ENCODE peak calls at places on chromosomes 12 and 14, in four cellular contexts. One of them, this sample, is unnamed.

GRCh38 chr14:95044463-95045254 is 112.7 kb downstream of the DICER1 start:
- DNase-seq in uterus: no peak
- DNase-seq in HCT116: no peak
- DNase-seq in endothelial cell of umbilical vein: no peak
- DNase-seq in this sample: no peak

GRCh38 chr14:88346048-88346639 is 23.1 kb upstream of the KCNK10 start:
- DNase-seq in endothelial cell of umbilical vein: no peak
- DNase-seq in HCT116: no peak
- DNase-seq in uterus: no peak
- DNase-seq in this sample: no peak

GRCh38 chr12:109113661-109114321 is 2.6 kb upstream of the ACACB start:
- DNase-seq in endothelial cell of umbilical vein: no peak
- DNase-seq in HCT116: no peak
- DNase-seq in uterus: no peak
- DNase-seq in this sample: no peak

GRCh38 chr12:2149091-2149490 is 96.3 kb downstream of the CACNA1C start:
- DNase-seq in endothelial cell of umbilical vein: no peak
- DNase-seq in HCT116: no peak
- DNase-seq in uterus: no peak
- DNase-seq in this sample: no peak

GRCh38 chr14:20477211-20477876 is 8.1 kb downstream of the PNP start:
- DNase-seq in endothelial cell of umbilical vein: peak; percentile 69
- DNase-seq in uterus: no peak
- DNase-seq in HCT116: no peak
- DNase-seq in this sample: peak; percentile 95

GRCh38 chr14:101956179-101956885 is 8.0 kb upstream of the DYNC1H1 start:
- DNase-seq in endothelial cell of umbilical vein: no peak
- DNase-seq in uterus: no peak
- DNase-seq in HCT116: no peak
- DNase-seq in this sample: no peak

GRCh38 chr12:2680676-2681039 is 114.1 kb upstream of the FKBP4 start:
- DNase-seq in uterus: no peak
- DNase-seq in endothelial cell of umbilical vein: no peak
- DNase-seq in HCT116: no peak
- DNase-seq in this sample: no peak

GRCh38 chr12:107891967-107892366 is 117.5 kb downstream of the ASCL4 start:
- DNase-seq in endothelial cell of umbilical vein: peak; percentile 14
- DNase-seq in HCT116: no peak
- DNase-seq in uterus: no peak
- DNase-seq in this sample: peak; percentile 35

GRCh38 chr14:89845346-89845745 is 109.2 kb downstream of the EFCAB11 start:
- DNase-seq in endothelial cell of umbilical vein: no peak
- DNase-seq in HCT116: no peak
- DNase-seq in uterus: no peak
- DNase-seq in this sample: no peak

GRCh38 chr12:89645434-89645833 is 63.2 kb downstream of the ATP2B1 start:
- DNase-seq in endothelial cell of umbilical vein: no peak
- DNase-seq in HCT116: no peak
- DNase-seq in uterus: no peak
- DNase-seq in this sample: no peak

GRCh38 chr12:116136340-116136739 is 141.2 kb downstream of the MED13L start:
- DNase-seq in uterus: no peak
- DNase-seq in endothelial cell of umbilical vein: peak; percentile 80
- DNase-seq in HCT116: no peak
- DNase-seq in this sample: no peak

GRCh38 chr12:27451416-27451815 is 4.9 kb downstream of the SMCO2 start:
- DNase-seq in uterus: no peak
- DNase-seq in endothelial cell of umbilical vein: no peak
- DNase-seq in HCT116: no peak
- DNase-seq in this sample: no peak

GRCh38 chr12:100574262-100575074 is 984 bp downstream of the GAS2L3 start:
- DNase-seq in HCT116: no peak
- DNase-seq in endothelial cell of umbilical vein: no peak
- DNase-seq in uterus: no peak
- DNase-seq in this sample: peak; percentile 32

GRCh38 chr12:75735853-75736252 is 224.4 kb upstream of the KRR1 start:
- DNase-seq in HCT116: no peak
- DNase-seq in uterus: no peak
- DNase-seq in endothelial cell of umbilical vein: no peak
- DNase-seq in this sample: no peak

GRCh38 chr12:42299392-42300308 is 26.2 kb downstream of the ZCRB1 start:
- DNase-seq in endothelial cell of umbilical vein: peak; percentile 20
- DNase-seq in uterus: no peak
- DNase-seq in HCT116: no peak
- DNase-seq in this sample: no peak

GRCh38 chr12:80553316-80553715 is 109.3 kb downstream of the PTPRQ start:
- DNase-seq in endothelial cell of umbilical vein: peak; percentile 74
- DNase-seq in uterus: no peak
- DNase-seq in HCT116: peak; percentile 61
- DNase-seq in this sample: no peak

GRCh38 chr12:67784831-67785230 is 136.3 kb downstream of the DYRK2 start:
- DNase-seq in uterus: no peak
- DNase-seq in HCT116: no peak
- DNase-seq in endothelial cell of umbilical vein: no peak
- DNase-seq in this sample: no peak

GRCh38 chr14:54804720-54805060 is 97.9 kb downstream of the GCH1 start:
- DNase-seq in uterus: no peak
- DNase-seq in endothelial cell of umbilical vein: no peak
- DNase-seq in HCT116: no peak
- DNase-seq in this sample: no peak

GRCh38 chr12:33581613-33582122 is 142.0 kb upstream of the SYT10 start:
- DNase-seq in endothelial cell of umbilical vein: no peak
- DNase-seq in HCT116: no peak
- DNase-seq in uterus: no peak
- DNase-seq in this sample: no peak

GRCh38 chr12:2286461-2287131 is 233.8 kb downstream of the CACNA1C start:
- DNase-seq in endothelial cell of umbilical vein: no peak
- DNase-seq in HCT116: no peak
- DNase-seq in uterus: no peak
- DNase-seq in this sample: no peak

GRCh38 chr12:91182664-91183455 is at the start of gene DCN:
- DNase-seq in HCT116: no peak
- DNase-seq in endothelial cell of umbilical vein: no peak
- DNase-seq in uterus: no peak
- DNase-seq in this sample: no peak

GRCh38 chr12:48237048-48237630 is 34.0 kb upstream of the OR10AD1 start:
- DNase-seq in endothelial cell of umbilical vein: no peak
- DNase-seq in uterus: no peak
- DNase-seq in HCT116: no peak
- DNase-seq in this sample: no peak

GRCh38 chr12:14514154-14514842 is 53.4 kb downstream of the PLBD1 start:
- DNase-seq in HCT116: peak; percentile 71
- DNase-seq in endothelial cell of umbilical vein: no peak
- DNase-seq in uterus: no peak
- DNase-seq in this sample: no peak

GRCh38 chr12:44816446-44817017 is 59.6 kb downstream of the NELL2 start:
- DNase-seq in endothelial cell of umbilical vein: no peak
- DNase-seq in HCT116: no peak
- DNase-seq in uterus: no peak
- DNase-seq in this sample: no peak

GRCh38 chr12:124457287-124458219 is 109.9 kb downstream of the NCOR2 start:
- DNase-seq in HCT116: no peak
- DNase-seq in uterus: peak; percentile 92
- DNase-seq in endothelial cell of umbilical vein: no peak
- DNase-seq in this sample: peak; percentile 65
- TF ChIP-seq POLR2A in HCT116: no peak
- TF ChIP-seq POLR2A in uterus: peak; percentile 16
- TF ChIP-seq POLR2A in endothelial cell of umbilical vein: no peak
- TF ChIP-seq POLR2A in this sample: no peak

GRCh38 chr12:128790221-128790620 is 33.5 kb downstream of the SLC15A4 start:
- DNase-seq in uterus: no peak
- DNase-seq in HCT116: no peak
- DNase-seq in endothelial cell of umbilical vein: no peak
- DNase-seq in this sample: no peak

GRCh38 chr12:128790653-128791373 is 32.9 kb downstream of the SLC15A4 start:
- DNase-seq in HCT116: no peak
- DNase-seq in uterus: no peak
- DNase-seq in endothelial cell of umbilical vein: no peak
- DNase-seq in this sample: no peak

GRCh38 chr12:128792398-128792797 is 31.4 kb downstream of the SLC15A4 start:
- DNase-seq in endothelial cell of umbilical vein: no peak
- DNase-seq in HCT116: no peak
- DNase-seq in uterus: no peak
- DNase-seq in this sample: no peak

GRCh38 chr12:128792881-128793280 is 30.9 kb downstream of the SLC15A4 start:
- DNase-seq in HCT116: no peak
- DNase-seq in endothelial cell of umbilical vein: no peak
- DNase-seq in uterus: no peak
- DNase-seq in this sample: no peak

DNA sequence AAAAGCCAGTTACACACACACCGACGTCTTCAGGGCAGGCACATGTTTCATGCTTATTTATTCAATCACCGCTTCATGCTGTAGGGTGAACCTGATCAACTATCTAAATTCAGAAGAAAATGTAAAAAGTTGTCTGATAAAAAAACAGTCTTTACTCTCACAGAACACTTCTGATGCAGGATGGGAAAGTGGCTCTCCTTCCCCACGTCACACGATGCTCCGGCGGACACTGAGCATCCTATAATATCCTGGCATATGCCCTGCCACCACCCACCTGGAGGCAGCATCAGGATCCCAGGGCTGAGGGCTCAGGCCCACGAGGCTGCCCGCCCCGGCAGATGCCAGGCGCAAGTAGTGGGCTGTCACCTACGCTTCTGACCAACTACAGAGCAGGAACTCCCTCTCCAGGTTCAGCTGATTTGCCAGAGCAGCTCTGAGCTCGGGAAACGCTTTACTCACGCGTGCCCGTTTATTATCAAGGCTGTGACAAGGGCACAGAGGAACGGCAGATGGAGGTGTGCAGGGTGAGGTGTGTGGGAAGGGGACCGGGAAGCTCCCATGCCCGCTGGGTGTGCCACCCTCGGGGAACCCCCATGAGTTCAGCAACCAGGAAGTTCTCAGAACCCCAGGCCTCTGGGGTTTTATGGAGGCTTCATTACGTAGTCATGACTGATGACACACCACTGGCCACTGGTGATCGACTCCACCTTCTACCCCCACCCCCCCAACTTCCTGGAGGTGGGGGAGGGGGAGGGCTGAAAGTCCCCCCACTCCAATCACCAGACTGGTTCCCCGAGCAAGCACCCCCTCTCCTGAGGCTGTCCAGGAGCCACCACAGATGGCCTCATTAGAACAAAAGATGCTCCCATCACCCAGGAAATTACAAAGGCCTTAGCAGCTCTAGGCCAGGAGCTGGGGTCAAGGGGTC is 32.1 kb downstream of the SLC15A4 start:
- DNase-seq in endothelial cell of umbilical vein: no peak
- DNase-seq in uterus: no peak
- DNase-seq in HCT116: no peak
- DNase-seq in this sample: no peak
- TF ChIP-seq POLR2A in endothelial cell of umbilical vein: no peak
- TF ChIP-seq POLR2A in uterus: no peak
- TF ChIP-seq POLR2A in HCT116: no peak
- TF ChIP-seq POLR2A in this sample: no peak

GRCh38 chr12:112022241-112023016 is 9.2 kb downstream of the ERP29 start:
- DNase-seq in endothelial cell of umbilical vein: no peak
- DNase-seq in uterus: no peak
- DNase-seq in HCT116: no peak
- DNase-seq in this sample: no peak
- TF ChIP-seq POLR2A in endothelial cell of umbilical vein: no peak
- TF ChIP-seq POLR2A in uterus: no peak
- TF ChIP-seq POLR2A in HCT116: no peak
- TF ChIP-seq POLR2A in this sample: no peak

GRCh38 chr12:57894577-57895292 is 46.6 kb upstream of the ATP23 start:
- DNase-seq in uterus: no peak
- DNase-seq in HCT116: no peak
- DNase-seq in endothelial cell of umbilical vein: no peak
- DNase-seq in this sample: no peak
- TF ChIP-seq POLR2A in uterus: no peak
- TF ChIP-seq POLR2A in HCT116: no peak
- TF ChIP-seq POLR2A in endothelial cell of umbilical vein: no peak
- TF ChIP-seq POLR2A in this sample: no peak

GRCh38 chr12:56081393-56082347 is 1.7 kb downstream of the ERBB3 start:
- DNase-seq in HCT116: no peak
- DNase-seq in uterus: no peak
- DNase-seq in endothelial cell of umbilical vein: no peak
- DNase-seq in this sample: no peak
- TF ChIP-seq POLR2A in HCT116: no peak
- TF ChIP-seq POLR2A in uterus: no peak
- TF ChIP-seq POLR2A in endothelial cell of umbilical vein: no peak
- TF ChIP-seq POLR2A in this sample: no peak

DNA sequence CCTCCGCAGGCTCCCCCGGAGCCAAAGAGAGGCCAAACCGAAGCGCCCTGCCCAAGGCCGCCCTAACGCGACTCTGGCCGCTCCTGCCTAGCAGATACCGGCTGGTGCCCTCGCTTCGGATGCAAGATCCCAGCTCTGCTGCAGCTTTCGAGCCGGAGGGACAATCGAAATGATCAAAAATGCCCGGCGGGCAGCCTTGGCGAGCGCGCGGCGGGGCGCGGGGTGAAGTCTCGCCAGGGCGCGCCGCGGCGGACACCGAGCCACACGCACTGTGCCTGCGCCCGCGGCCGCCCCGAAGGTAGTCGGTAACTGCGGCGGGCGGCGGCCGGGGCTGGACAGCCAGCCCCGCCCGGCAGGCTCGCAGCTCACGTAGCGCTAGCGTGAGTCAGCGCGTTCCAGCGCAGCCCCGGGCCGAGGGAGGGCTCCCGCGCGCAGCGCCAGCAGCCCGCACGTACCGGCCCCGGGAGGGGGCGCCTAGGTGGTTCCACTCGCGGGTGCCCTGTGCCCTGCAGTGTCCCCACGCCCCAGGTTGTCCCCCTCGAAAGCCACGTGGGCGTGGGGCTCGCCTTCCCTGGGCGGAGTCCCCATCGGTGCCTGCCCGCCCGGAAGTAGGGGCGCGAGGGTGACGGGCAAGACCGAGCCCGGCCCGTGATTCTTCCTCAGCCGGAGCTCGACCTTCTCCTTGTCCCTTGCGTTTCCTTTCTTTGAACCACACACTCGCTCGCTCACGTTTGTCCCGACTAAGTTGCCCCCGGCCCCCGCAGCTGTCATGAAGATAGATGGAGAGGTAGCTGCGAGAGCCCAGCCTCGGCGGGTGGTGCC is 109.3 kb upstream of the EGLN3 start:
- DNase-seq in HCT116: no peak
- DNase-seq in uterus: peak; percentile 70
- DNase-seq in endothelial cell of umbilical vein: peak; percentile 67
- DNase-seq in this sample: peak; percentile 83
- TF ChIP-seq POLR2A in HCT116: peak; percentile 63
- TF ChIP-seq POLR2A in uterus: peak; percentile 39
- TF ChIP-seq POLR2A in endothelial cell of umbilical vein: peak; percentile 39
- TF ChIP-seq POLR2A in this sample: peak; percentile 29

This sample was measured in erythroblast.